ENCODE peak calls at places on chromosomes 16 and 17, in eight cellular contexts. C, Z, W, V, S, A, O and J are unnamed samples.

GRCh38 chr17:81164464-81165245 is 652 bp upstream of the PVALEF start:
- DNase-seq in C (no peak), Z (no peak), W (peak), V (no peak), S (no peak), A (no peak), O (no peak), J (no peak)

GRCh38 chr17:202501-202951 is 21.1 kb upstream of the DOC2B start:
- DNase-seq in C (no peak), Z (no peak), W (no peak), V (no peak), S (no peak), A (no peak), O (no peak), J (no peak)

GRCh38 chr17:68141050-68141449 is 105.5 kb downstream of the KPNA2 start:
- DNase-seq in C (peak), Z (no peak), W (no peak), V (no peak), S (no peak), A (no peak), O (peak), J (no peak)

GRCh38 chr17:11705111-11705510 is 106.8 kb downstream of the DNAH9 start:
- DNase-seq in C (no peak), Z (no peak), W (no peak), V (no peak), S (peak), A (no peak), O (no peak), J (no peak)

GRCh38 chr16:81885976-81886586 is 107.0 kb downstream of the PLCG2 start:
- DNase-seq in C (peak), Z (no peak), W (no peak), V (peak), S (peak), A (no peak), O (peak), J (peak)

GRCh38 chr17:32783602-32784001 is 93.3 kb downstream of the MYO1D start:
- DNase-seq in C (peak), Z (no peak), W (no peak), V (no peak), S (peak), A (peak), O (peak), J (no peak)

GRCh38 chr17:52376137-52376536 is 217.6 kb upstream of the CA10 start:
- DNase-seq in C (no peak), Z (no peak), W (no peak), V (peak), S (no peak), A (no peak), O (no peak), J (no peak)

GRCh38 chr17:61379457-61380216 is 20.0 kb upstream of the TBX2 start:
- DNase-seq in C (no peak), Z (no peak), W (no peak), V (no peak), S (no peak), A (no peak), O (no peak), J (no peak)

GRCh38 chr17:7309628-7310027 is 2.2 kb downstream of the EIF5A start:
- DNase-seq in C (no peak), Z (no peak), W (no peak), V (no peak), S (no peak), A (no peak), O (no peak), J (no peak)

GRCh38 chr16:67675579-67675935 is 8.9 kb downstream of the C16orf86 start:
- DNase-seq in C (no peak), Z (no peak), W (no peak), V (no peak), S (no peak), A (no peak), O (no peak), J (no peak)

GRCh38 chr17:65388911-65389310 is 172.5 kb downstream of the AXIN2 start:
- DNase-seq in C (no peak), Z (no peak), W (no peak), V (no peak), S (no peak), A (no peak), O (peak), J (no peak)

GRCh38 chr17:58231644-58232043 is 6.7 kb upstream of the LPO start:
- DNase-seq in C (peak), Z (no peak), W (no peak), V (no peak), S (no peak), A (no peak), O (peak), J (no peak)

GRCh38 chr17:39213852-39214251 is 11.9 kb downstream of the STAC2 start:
- DNase-seq in C (peak), Z (no peak), W (no peak), V (no peak), S (peak), A (no peak), O (peak), J (no peak)

GRCh38 chr17:82611140-82612058 is 36.8 kb downstream of the WDR45B start:
- DNase-seq in C (peak), Z (no peak), W (no peak), V (no peak), S (peak), A (no peak), O (no peak), J (no peak)

GRCh38 chr16:69613283-69614154 is 47.8 kb downstream of the NFAT5 start:
- DNase-seq in C (peak), Z (no peak), W (no peak), V (no peak), S (peak), A (no peak), O (peak), J (no peak)

GRCh38 chr17:82820278-82821251 is 19.3 kb downstream of the ZNF750 start:
- DNase-seq in C (no peak), Z (no peak), W (no peak), V (peak), S (no peak), A (no peak), O (peak), J (no peak)

GRCh38 chr16:77171750-77172635 is 19.0 kb upstream of the MON1B start:
- DNase-seq in C (peak), Z (no peak), W (no peak), V (no peak), S (peak), A (peak), O (peak), J (no peak)

GRCh38 chr17:50170662-50171370 is 5.0 kb downstream of the SGCA start:
- DNase-seq in C (no peak), Z (no peak), W (no peak), V (no peak), S (no peak), A (no peak), O (no peak), J (no peak)

GRCh38 chr17:67245694-67246397 is 850 bp upstream of the HELZ start:
- DNase-seq in C (no peak), Z (peak), W (peak), V (peak), S (no peak), A (no peak), O (peak), J (no peak)

GRCh38 chr17:68591583-68591982 is 9.6 kb downstream of the FAM20A start:
- DNase-seq in C (no peak), Z (no peak), W (no peak), V (peak), S (peak), A (no peak), O (no peak), J (no peak)

GRCh38 chr17:29618272-29619065 is 4.2 kb downstream of the CORO6 start:
- DNase-seq in C (no peak), Z (no peak), W (no peak), V (no peak), S (no peak), A (no peak), O (no peak), J (no peak)

GRCh38 chr16:6297666-6298435 is 1034.8 kb upstream of the RBFOX1 start:
- DNase-seq in C (no peak), Z (no peak), W (no peak), V (no peak), S (no peak), A (no peak), O (no peak), J (no peak)